ENCODE peak calls at places on chromosome 17, in five cellular contexts. One of them, this sample, is unnamed.

GRCh38 chr17:74270333-74270732 is 3.7 kb upstream of the DNAI2 start:
- DNase-seq in T-helper 2 cell: no peak
- DNase-seq in activated naive CD8-positive, alpha-beta T cell treated with anti-CD3 and anti-CD28 coated beads, Interleukin-2, amount 10 ng/mL, durations not matched to agents 7 days and 5 days: no peak
- DNase-seq in kidney glomerular epithelial cell: no peak
- DNase-seq in C1 segment of cervical spinal cord: no peak
- DNase-seq in this sample: no peak

GRCh38 chr17:74807925-74808324 is 31.8 kb upstream of the NAT9 start:
- DNase-seq in T-helper 2 cell: no peak
- DNase-seq in activated naive CD8-positive, alpha-beta T cell treated with anti-CD3 and anti-CD28 coated beads, Interleukin-2, amount 10 ng/mL, durations not matched to agents 7 days and 5 days: no peak
- DNase-seq in kidney glomerular epithelial cell: no peak
- DNase-seq in C1 segment of cervical spinal cord: no peak
- DNase-seq in this sample: no peak

GRCh38 chr17:61325382-61326073 is 74.1 kb upstream of the TBX2 start:
- DNase-seq in T-helper 2 cell: no peak
- DNase-seq in activated naive CD8-positive, alpha-beta T cell treated with anti-CD3 and anti-CD28 coated beads, Interleukin-2, amount 10 ng/mL, durations not matched to agents 7 days and 5 days: no peak
- DNase-seq in kidney glomerular epithelial cell: no peak
- DNase-seq in C1 segment of cervical spinal cord: no peak
- DNase-seq in this sample: no peak

GRCh38 chr17:57109393-57110151 is 24.5 kb downstream of the AKAP1 start:
- DNase-seq in T-helper 2 cell: no peak
- DNase-seq in activated naive CD8-positive, alpha-beta T cell treated with anti-CD3 and anti-CD28 coated beads, Interleukin-2, amount 10 ng/mL, durations not matched to agents 7 days and 5 days: no peak
- DNase-seq in kidney glomerular epithelial cell: no peak
- DNase-seq in C1 segment of cervical spinal cord: no peak
- DNase-seq in this sample: no peak

GRCh38 chr17:57051886-57052342 is 33.1 kb upstream of the AKAP1 start:
- DNase-seq in T-helper 2 cell: no peak
- DNase-seq in activated naive CD8-positive, alpha-beta T cell treated with anti-CD3 and anti-CD28 coated beads, Interleukin-2, amount 10 ng/mL, durations not matched to agents 7 days and 5 days: no peak
- DNase-seq in kidney glomerular epithelial cell: no peak
- DNase-seq in C1 segment of cervical spinal cord: no peak
- DNase-seq in this sample: no peak

GRCh38 chr17:27384261-27384701 is 72.0 kb upstream of the KSR1 start:
- DNase-seq in T-helper 2 cell: no peak
- DNase-seq in activated naive CD8-positive, alpha-beta T cell treated with anti-CD3 and anti-CD28 coated beads, Interleukin-2, amount 10 ng/mL, durations not matched to agents 7 days and 5 days: no peak
- DNase-seq in kidney glomerular epithelial cell: peak; percentile 73
- DNase-seq in C1 segment of cervical spinal cord: peak; percentile 30
- DNase-seq in this sample: no peak

GRCh38 chr17:75504347-75505151 is 10.8 kb downstream of the CASKIN2 start:
- DNase-seq in T-helper 2 cell: no peak
- DNase-seq in activated naive CD8-positive, alpha-beta T cell treated with anti-CD3 and anti-CD28 coated beads, Interleukin-2, amount 10 ng/mL, durations not matched to agents 7 days and 5 days: no peak
- DNase-seq in kidney glomerular epithelial cell: no peak
- DNase-seq in C1 segment of cervical spinal cord: no peak
- DNase-seq in this sample: no peak

GRCh38 chr17:15914400-15915165 is 30.3 kb upstream of the ADORA2B start:
- DNase-seq in T-helper 2 cell: no peak
- DNase-seq in activated naive CD8-positive, alpha-beta T cell treated with anti-CD3 and anti-CD28 coated beads, Interleukin-2, amount 10 ng/mL, durations not matched to agents 7 days and 5 days: no peak
- DNase-seq in kidney glomerular epithelial cell: no peak
- DNase-seq in C1 segment of cervical spinal cord: no peak
- DNase-seq in this sample: no peak

This sample was measured in effector CD8-positive, alpha-beta T cell.